ENCODE peak calls at places on chromosome 14, in six cellular contexts. P is HCT116, S is SK-N-SH, X is K562, M is GM12878, B is HepG2. G is an unnamed sample.

GRCh38 chr14:46490150-46490769 is 161.3 kb downstream of the RPL10L start:
- DNase-seq in P (peak; percentile 12), B (peak; percentile 2), M (peak; percentile 52), X (no peak), S (no peak), G (no peak)

GRCh38 chr14:65211341-65211987 is 109.1 kb upstream of the MAX start:
- DNase-seq in M (no peak), P (no peak), X (peak; percentile 16), S (no peak), B (peak; percentile 37), G (no peak)

GRCh38 chr14:34775922-34776321 is 61.5 kb upstream of the CFL2 start:
- DNase-seq in B (peak; percentile 27), M (no peak), X (no peak), S (no peak), P (no peak), G (no peak)

GRCh38 chr14:55051165-55051425 is 352 bp upstream of the MAPK1IP1L start:
- DNase-seq in P (no peak), M (no peak), X (no peak), B (no peak), S (no peak), G (no peak)

GRCh38 chr14:97760050-97760449 is 962.9 kb downstream of the VRK1 start:
- DNase-seq in M (no peak), P (no peak), S (no peak), X (no peak), B (no peak), G (no peak)

GRCh38 chr14:51441001-51441400 is 201.0 kb downstream of the TMX1 start:
- DNase-seq in X (no peak), P (no peak), M (no peak), S (no peak), B (no peak), G (no peak)

GRCh38 chr14:52935847-52936246 is 15.0 kb downstream of the FERMT2 start:
- DNase-seq in P (no peak), X (no peak), S (no peak), B (no peak), M (no peak), G (no peak)

GRCh38 chr14:79465651-79466050 is 745.7 kb downstream of the DIO2 start:
- DNase-seq in P (no peak), B (no peak), S (no peak), X (no peak), M (no peak), G (no peak)

GRCh38 chr14:24238123-24238522 is 4.3 kb downstream of the TINF2 start:
- DNase-seq in S (no peak), P (no peak), B (no peak), X (no peak), M (no peak), G (no peak)

GRCh38 chr14:57389646-57390036 is 745 bp upstream of the NAA30 start:
- DNase-seq in P (no peak), B (no peak), S (peak; percentile 1), X (peak; percentile 8), M (peak; percentile 13), G (no peak)

GRCh38 chr14:34623506-34623905 is 6.4 kb downstream of the SNX6 start:
- DNase-seq in B (no peak), S (no peak), P (no peak), X (no peak), M (no peak), G (no peak)

GRCh38 chr14:91647817-91648216 is 84.1 kb downstream of the CATSPERB start:
- DNase-seq in B (no peak), X (no peak), M (no peak), S (no peak), P (no peak), G (no peak)

GRCh38 chr14:77076118-77076631 is 21.9 kb upstream of the CIPC start:
- DNase-seq in S (no peak), X (no peak), B (peak; percentile 19), M (no peak), P (no peak), G (no peak)

GRCh38 chr14:85300119-85300518 is 229.8 kb upstream of the FLRT2 start:
- DNase-seq in S (no peak), X (no peak), B (no peak), M (no peak), P (no peak), G (no peak)

GRCh38 chr14:72607386-72608125 is 286.3 kb downstream of the DPF3 start:
- DNase-seq in X (no peak), M (no peak), S (no peak), B (no peak), P (no peak), G (no peak)

GRCh38 chr14:33679461-33680225 is 271.2 kb downstream of the EGLN3 start:
- DNase-seq in M (no peak), P (no peak), B (no peak), X (no peak), S (no peak), G (no peak)

GRCh38 chr14:56587701-56588100 is 8.1 kb downstream of the TMEM260 start:
- DNase-seq in P (no peak), B (no peak), X (no peak), M (no peak), S (no peak), G (no peak)

DNA sequence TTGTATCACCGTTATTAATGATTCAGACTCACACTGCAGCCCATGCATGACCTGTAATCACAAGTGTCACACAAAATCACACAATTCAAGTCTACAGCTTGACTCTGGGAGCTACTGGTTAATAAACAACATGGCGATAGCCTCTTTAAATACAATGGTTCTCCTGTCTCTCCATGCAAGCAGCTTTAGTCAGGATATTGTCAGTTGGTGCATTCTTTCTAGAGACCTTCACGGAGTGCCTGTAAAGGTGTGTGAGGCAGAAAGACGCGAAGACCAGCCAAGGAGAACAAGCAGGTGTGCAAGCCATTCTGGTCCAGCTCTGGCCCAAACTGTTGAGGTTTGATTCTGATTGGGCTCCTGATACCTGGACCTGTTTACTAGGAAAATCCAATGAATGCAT is 40.0 kb upstream of the FOXN3 start:
- DNase-seq in M (no peak), X (no peak), S (no peak), P (no peak), B (peak; percentile 53), G (no peak)
- TF ChIP-seq REST in M (no peak), X (no peak), S (no peak), P (no peak), B (no peak), G (no peak)

GRCh38 chr14:69107407-69108003 is 45.4 kb downstream of the DCAF5 start:
- DNase-seq in B (peak; percentile 69), M (peak; percentile 20), S (peak; percentile 61), P (peak; percentile 60), X (peak; percentile 61), G (peak; percentile 48)
- TF ChIP-seq POLR2AphosphoS5 in B (no peak), M (no peak), S (no peak), P (peak; percentile 22), X (no peak), G (no peak)

DNA sequence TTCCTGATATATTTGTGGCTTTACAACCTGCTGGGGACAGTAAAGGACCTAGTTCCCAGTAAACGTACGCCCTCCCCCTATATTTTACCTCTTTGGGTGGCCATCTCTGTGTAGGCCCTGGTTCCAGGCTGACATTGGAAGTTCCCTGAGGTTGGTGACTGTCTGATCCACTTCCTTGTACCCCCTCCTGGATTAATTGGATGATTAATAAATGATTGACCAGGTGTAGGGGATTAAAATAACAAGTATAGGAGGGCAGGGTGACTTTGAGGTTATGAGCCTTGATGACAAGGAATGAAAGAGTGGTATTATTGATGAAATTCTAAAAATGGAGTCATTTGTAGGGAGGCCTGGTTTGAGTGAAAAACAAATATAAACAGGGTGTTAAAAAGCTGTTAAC is 9.6 kb downstream of the SUSD6 start:
- DNase-seq in S (no peak), P (no peak), M (no peak), B (no peak), X (no peak), G (no peak)
- TF ChIP-seq SIN3A in S (no peak), P (no peak), M (no peak), B (no peak), X (no peak), G (no peak)

DNA sequence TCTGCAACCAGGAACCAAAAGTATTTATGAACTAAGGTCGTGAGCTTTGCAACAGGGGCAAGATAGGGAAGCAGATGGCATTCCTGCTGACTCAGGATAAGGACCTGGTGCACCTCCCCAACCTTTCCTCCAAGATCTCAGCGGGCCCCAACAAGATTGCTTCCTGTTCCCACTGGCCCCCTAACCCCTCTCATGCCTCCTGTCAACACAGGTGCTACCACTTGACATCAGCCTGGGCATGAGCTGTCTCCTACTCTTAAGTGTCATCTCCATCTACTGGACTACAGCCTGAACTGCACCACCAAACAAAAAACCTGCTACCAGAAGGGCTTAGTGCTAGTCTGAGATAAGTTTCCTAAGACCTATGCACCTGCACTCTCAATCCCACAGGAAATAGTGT is 32.7 kb downstream of the MED6 start:
- DNase-seq in P (peak; percentile 28), B (peak; percentile 64), S (peak; percentile 17), X (peak; percentile 6), M (no peak), G (peak; percentile 2)
- TF ChIP-seq REST in P (no peak), B (no peak), S (no peak), X (no peak), M (no peak), G (no peak)

GRCh38 chr14:75577090-75577489 is 1.3 kb upstream of the FLVCR2 start:
- DNase-seq in S (no peak), X (no peak), P (no peak), B (no peak), M (no peak), G (no peak)

GRCh38 chr14:75579882-75580281 is 1.5 kb downstream of the FLVCR2 start:
- DNase-seq in P (no peak), M (no peak), B (no peak), X (no peak), S (no peak), G (no peak)

GRCh38 chr14:75578099-75578785 is at the start of gene FLVCR2:
- DNase-seq in P (no peak), B (peak; percentile 44), M (no peak), X (peak; percentile 30), S (peak; percentile 83), G (no peak)

GRCh38 chr14:75578786-75579781 is 664 bp downstream of the FLVCR2 start:
- DNase-seq in M (no peak), P (no peak), X (peak; percentile 3), B (peak; percentile 31), S (no peak), G (no peak)

DNA sequence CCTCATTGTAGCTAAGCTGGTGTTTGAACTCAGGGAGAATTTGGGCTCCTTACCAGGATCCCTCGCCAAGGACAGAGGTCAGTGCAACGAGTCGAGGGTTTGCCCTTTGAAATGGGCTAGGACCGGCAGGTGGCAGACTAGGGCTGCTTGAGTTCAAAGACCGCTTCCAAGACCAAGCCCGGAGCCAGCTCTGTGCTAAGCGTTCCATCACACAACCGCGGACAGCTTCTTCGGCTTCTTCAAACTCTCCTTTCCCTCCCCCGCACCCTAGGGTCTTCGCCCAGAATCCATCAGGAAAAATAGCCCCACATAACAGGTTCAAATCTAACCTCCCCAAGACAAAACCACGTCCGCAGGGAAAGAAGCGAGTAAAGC is 709 bp upstream of the FLVCR2 start:
- DNase-seq in M (peak; percentile 34), X (peak; percentile 73), B (peak; percentile 73), S (peak; percentile 87), P (peak; percentile 65), G (peak; percentile 76)
- TF ChIP-seq POLR2AphosphoS5 in M (no peak), X (no peak), B (no peak), S (no peak), P (no peak), G (no peak)

DNA sequence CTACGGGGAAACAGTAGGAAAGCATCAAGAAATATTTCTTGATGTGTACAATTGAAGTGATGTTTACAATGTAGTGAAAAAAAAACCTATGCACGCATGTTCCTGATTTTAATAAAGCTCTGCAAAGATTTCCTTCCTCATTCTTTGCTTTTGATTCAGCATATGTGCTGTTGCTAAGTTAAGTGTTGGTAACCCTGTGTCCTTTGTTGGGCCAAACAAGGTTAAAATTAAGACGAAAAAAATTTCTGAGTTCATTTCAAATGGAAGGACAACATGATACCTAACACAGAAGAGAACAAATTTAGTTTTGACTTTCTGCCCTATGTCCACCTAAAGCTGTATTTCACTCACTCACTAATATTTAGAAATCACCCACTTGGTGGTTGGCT is 62.8 kb downstream of the PPP2R5C start:
- DNase-seq in S (no peak), X (no peak), B (no peak), M (no peak), P (no peak), G (no peak)
- TF ChIP-seq SIN3A in S (no peak), X (no peak), B (no peak), M (no peak), P (no peak), G (no peak)

G was measured in Panc1.